ENCODE peak calls at places on chromosome 6, in five cellular contexts. A, Z, X, B and C are unnamed samples.

GRCh38 chr6:33983109-33983475 is 162.8 kb downstream of the GRM4 start:
- DNase-seq in A (no peak), Z (peak), X (no peak), B (peak), C (no peak)

GRCh38 chr6:22575190-22575589 is 5.8 kb downstream of the HDGFL1 start:
- DNase-seq in A (no peak), Z (peak), X (no peak), B (no peak), C (no peak)

GRCh38 chr6:35500782-35501181 is 3.9 kb upstream of the TEAD3 start:
- DNase-seq in A (no peak), Z (peak), X (no peak), B (no peak), C (no peak)

GRCh38 chr6:25900843-25901242 is 26.8 kb upstream of the SLC17A3 start:
- DNase-seq in A (no peak), Z (no peak), X (no peak), B (no peak), C (no peak)

GRCh38 chr6:111494951-111495350 is 11.9 kb upstream of the REV3L start:
- DNase-seq in A (no peak), Z (no peak), X (no peak), B (no peak), C (no peak)

GRCh38 chr6:63882208-63882607 is 246.6 kb downstream of the PHF3 start:
- DNase-seq in A (no peak), Z (no peak), X (no peak), B (no peak), C (no peak)

GRCh38 chr6:14328163-14328562 is 210.6 kb downstream of the CD83 start:
- DNase-seq in A (no peak), Z (no peak), X (no peak), B (no peak), C (no peak)

GRCh38 chr6:90131614-90132423 is 164.8 kb downstream of the BACH2 start:
- DNase-seq in A (no peak), Z (peak), X (peak), B (peak), C (no peak)

GRCh38 chr6:5582758-5583157 is 321.4 kb downstream of the FARS2 start:
- DNase-seq in A (no peak), Z (no peak), X (no peak), B (no peak), C (no peak)

DNA sequence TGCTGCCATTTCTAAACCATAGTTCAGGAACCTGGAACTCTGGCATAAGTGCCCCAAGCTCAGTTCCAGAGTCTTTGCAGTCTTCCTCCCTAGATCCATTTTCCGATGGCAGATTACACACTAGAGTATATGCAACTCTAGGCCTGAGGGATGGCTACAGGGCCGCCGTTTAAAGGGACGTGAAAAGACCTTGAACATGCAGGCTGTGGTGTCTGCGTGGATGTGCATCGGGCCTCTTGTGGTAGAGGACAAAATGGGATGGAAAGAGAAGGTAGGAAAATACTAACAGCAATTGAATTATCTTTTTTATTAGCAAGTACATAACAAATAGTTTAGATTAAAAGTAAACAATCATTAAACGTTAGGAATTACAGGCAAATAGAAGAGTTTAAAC is 588.9 kb downstream of the RFPL4B start:
- DNase-seq in A (no peak), Z (no peak), X (no peak), B (no peak), C (no peak)
- H3K27ac ChIP-seq in A (no peak), Z (no peak), X (no peak), B (no peak), C (no peak)

GRCh38 chr6:66183982-66184555 is 477.0 kb upstream of the EYS start:
- DNase-seq in A (no peak), Z (peak), X (no peak), B (no peak), C (no peak)

GRCh38 chr6:66189915-66190314 is 482.9 kb upstream of the EYS start:
- DNase-seq in A (no peak), Z (no peak), X (no peak), B (no peak), C (no peak)
- H3K27ac ChIP-seq in A (no peak), Z (no peak), X (no peak), B (no peak), C (no peak)

GRCh38 chr6:151239603-151240035 is at the start of gene AKAP12:
- DNase-seq in A (no peak), Z (peak), X (peak), B (peak), C (no peak)
- H3K27ac ChIP-seq in A (peak), Z (peak), X (peak), B (peak), C (peak)

GRCh38 chr6:46926481-46926880 is 4.7 kb upstream of the ADGRF5 start:
- DNase-seq in A (no peak), Z (peak), X (no peak), B (no peak), C (no peak)
- H3K27ac ChIP-seq in A (no peak), Z (no peak), X (no peak), B (no peak), C (peak)